ENCODE peak calls at places on chromosomes 13 and 19, in seven cellular contexts. Q is ovary, M is sigmoid colon, F is A549, O is transverse colon, J is GM12878, G is suprapubic skin. C is an unnamed sample.

GRCh38 chr19:12163841-12164240 is 945 bp downstream of the ZNF136 start:
- DNase-seq in J (no peak), M (no peak), G (no peak), Q (no peak), F (no peak), O (no peak), C (no peak)

GRCh38 chr13:43783820-43784219 is 3.0 kb downstream of the ENOX1 start:
- DNase-seq in Q (no peak), G (no peak), M (no peak), J (no peak), O (no peak), F (peak), C (no peak)

GRCh38 chr19:44708940-44709339 is 10.0 kb downstream of the CEACAM16 start:
- DNase-seq in Q (no peak), G (no peak), M (no peak), J (no peak), O (no peak), F (no peak), C (no peak)

GRCh38 chr13:49561064-49561410 is 24.3 kb downstream of the RCBTB1 start:
- DNase-seq in M (no peak), J (no peak), Q (no peak), F (peak), O (no peak), G (no peak), C (no peak)

GRCh38 chr19:39252458-39252857 is 3.8 kb upstream of the IFNL4 start:
- DNase-seq in Q (no peak), G (no peak), J (no peak), M (no peak), F (no peak), O (no peak), C (no peak)

GRCh38 chr19:55241143-55241934 is 12.8 kb upstream of the TMEM86B start:
- DNase-seq in J (no peak), O (no peak), M (no peak), Q (no peak), G (no peak), F (no peak), C (no peak)

GRCh38 chr19:5147971-5148793 is 179.3 kb downstream of the KDM4B start:
- DNase-seq in F (no peak), M (no peak), O (no peak), G (no peak), J (no peak), Q (peak), C (no peak)

GRCh38 chr19:2039082-2039958 is 11.7 kb downstream of the MKNK2 start:
- DNase-seq in O (no peak), Q (peak), G (no peak), F (no peak), J (no peak), M (peak), C (no peak)

GRCh38 chr19:8462601-8463000 is 17.8 kb downstream of the HNRNPM start:
- DNase-seq in O (no peak), Q (no peak), G (no peak), J (no peak), M (no peak), F (no peak), C (no peak)

GRCh38 chr19:12639901-12640613 is 26.5 kb downstream of the MAN2B1 start:
- DNase-seq in O (peak), F (peak), Q (peak), G (peak), J (peak), M (peak), C (peak)

GRCh38 chr13:75785130-75785529 is 149.0 kb downstream of the LMO7 start:
- DNase-seq in F (no peak), M (no peak), J (no peak), G (no peak), Q (no peak), O (no peak), C (no peak)

GRCh38 chr19:56670961-56671612 is 470 bp downstream of the ZNF835 start:
- DNase-seq in M (peak), G (no peak), J (no peak), O (no peak), F (no peak), Q (no peak), C (no peak)
- H3K4me3 ChIP-seq in M (peak), G (peak), J (no peak), O (peak), F (no peak), Q (peak), C (peak)

GRCh38 chr19:15249912-15250634 is 17.8 kb upstream of the EPHX3 start:
- DNase-seq in M (peak), O (no peak), J (no peak), Q (peak), F (peak), G (no peak), C (no peak)
- TF ChIP-seq EP300 in M (no peak), O (no peak), J (no peak), Q (no peak), F (no peak), G (no peak), C (no peak)

GRCh38 chr13:51266642-51267041 is 44.4 kb downstream of the FAM124A start:
- DNase-seq in J (no peak), M (peak), G (no peak), Q (no peak), O (no peak), F (no peak), C (no peak)

GRCh38 chr13:51270606-51271005 is 48.4 kb downstream of the FAM124A start:
- DNase-seq in F (no peak), O (no peak), M (no peak), G (no peak), J (no peak), Q (no peak), C (no peak)

GRCh38 chr13:51271008-51271407 is 48.8 kb downstream of the FAM124A start:
- DNase-seq in Q (no peak), G (no peak), O (no peak), J (no peak), M (no peak), F (no peak), C (no peak)

GRCh38 chr13:51267581-51267980 is 45.4 kb downstream of the FAM124A start:
- DNase-seq in Q (no peak), F (no peak), O (no peak), M (peak), J (no peak), G (no peak), C (no peak)

GRCh38 chr13:51269039-51269438 is 46.8 kb downstream of the FAM124A start:
- DNase-seq in M (peak), J (no peak), G (no peak), Q (no peak), F (no peak), O (no peak), C (no peak)
- H3K27ac ChIP-seq in M (no peak), J (no peak), G (no peak), Q (no peak), F (no peak), O (no peak), C (no peak)

DNA sequence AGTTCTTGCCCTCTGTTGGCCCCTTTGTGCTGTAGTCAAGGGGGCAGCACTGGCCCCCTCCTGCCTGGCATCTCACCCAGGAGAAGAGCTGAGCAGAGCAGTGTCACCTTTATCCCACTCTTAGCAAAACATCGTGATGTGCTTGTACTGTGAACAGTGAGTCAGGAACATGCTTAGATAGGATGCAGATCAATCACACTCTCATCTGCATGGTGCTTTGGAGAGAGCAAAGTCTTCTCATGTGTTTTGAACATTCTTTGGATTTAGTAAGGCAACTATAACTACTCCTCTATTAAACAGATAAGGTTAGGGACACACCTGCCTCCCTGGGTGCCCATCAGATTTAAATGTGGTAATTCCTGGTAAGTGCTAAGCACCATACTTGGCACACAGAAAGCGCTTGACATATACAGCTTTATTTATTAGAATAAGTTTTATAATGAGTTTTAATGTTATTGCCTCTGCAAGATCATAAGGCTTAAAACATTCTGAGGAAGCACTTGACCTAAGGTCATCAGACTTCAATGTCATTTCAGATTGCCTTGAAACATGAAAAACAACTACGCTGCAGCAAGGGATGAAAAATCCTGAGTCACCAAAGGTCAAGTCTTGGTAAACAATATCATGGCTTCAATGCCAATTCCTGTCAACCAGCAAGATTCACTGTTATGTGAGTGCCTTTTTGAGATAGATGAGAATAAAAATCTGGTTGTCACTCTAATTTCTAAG is 82.4 kb upstream of the IRS2 start:
- DNase-seq in J (no peak), O (no peak), F (peak), G (no peak), Q (no peak), M (no peak), C (no peak)
- H3K4me3 ChIP-seq in J (no peak), O (no peak), F (peak), G (no peak), Q (peak), M (peak), C (no peak)

GRCh38 chr13:33678906-33679657 is 138.9 kb upstream of the RFC3 start:
- DNase-seq in O (peak), J (peak), F (peak), M (peak), Q (peak), G (no peak), C (peak)
- TF ChIP-seq EP300 in O (no peak), J (peak), F (peak), M (no peak), Q (no peak), G (no peak), C (no peak)

C was measured in stomach.